ENCODE peak calls at places on chromosomes 1 and 21, in six cellular contexts. I is HEK293T; K is OCI-LY7; G is HT-29; Q is RCC 7860; B is CD4-positive, alpha-beta T cell. R is an unnamed sample.

GRCh38 chr1:105485207-105485606 is 1571.3 kb upstream of the PRMT6 start:
- DNase-seq in I (no peak), K (no peak), G (no peak), Q (peak; percentile 19), B (no peak), R (peak; percentile 12)

GRCh38 chr1:66258404-66259105 is 275.4 kb upstream of the SGIP1 start:
- DNase-seq in I (no peak), K (no peak), G (no peak), Q (no peak), B (no peak), R (no peak)

GRCh38 chr1:164709541-164710287 is 150.7 kb downstream of the PBX1 start:
- DNase-seq in I (no peak), K (no peak), G (no peak), Q (no peak), B (no peak), R (no peak)

GRCh38 chr1:49448200-49448599 is 575.6 kb downstream of the AGBL4 start:
- DNase-seq in I (no peak), K (no peak), G (no peak), Q (no peak), B (no peak), R (no peak)

GRCh38 chr1:1437904-1438376 is 2.5 kb downstream of the VWA1 start:
- DNase-seq in I (no peak), K (no peak), G (peak; percentile 91), Q (peak; percentile 76), B (no peak), R (peak; percentile 48)

GRCh38 chr1:165376041-165376810 is 19.7 kb upstream of the LMX1A start:
- DNase-seq in I (peak; percentile 37), K (no peak), G (peak; percentile 25), Q (peak; percentile 64), B (peak; percentile 18), R (peak; percentile 18)

GRCh38 chr1:205313681-205314308 is 7.8 kb downstream of the NUAK2 start:
- DNase-seq in I (no peak), K (peak; percentile 76), G (no peak), Q (no peak), B (peak; percentile 20), R (no peak)

GRCh38 chr21:14836950-14837349 is 227.8 kb downstream of the NRIP1 start:
- DNase-seq in I (no peak), K (no peak), G (no peak), Q (no peak), B (no peak), R (no peak)

GRCh38 chr1:66346873-66347272 is 187.1 kb upstream of the SGIP1 start:
- DNase-seq in I (no peak), K (no peak), G (no peak), Q (no peak), B (no peak), R (no peak)

GRCh38 chr1:201223852-201224670 is 33.4 kb downstream of the IGFN1 start:
- DNase-seq in I (no peak), K (no peak), G (no peak), Q (no peak), B (no peak), R (no peak)

GRCh38 chr1:157034137-157034800 is 11.3 kb downstream of the ARHGEF11 start:
- DNase-seq in I (no peak), K (no peak), G (no peak), Q (no peak), B (no peak), R (no peak)

GRCh38 chr1:242205622-242206489 is 207.0 kb upstream of the MAP1LC3C start:
- DNase-seq in I (no peak), K (no peak), G (no peak), Q (no peak), B (no peak), R (no peak)

GRCh38 chr1:8297245-8297644 is 20.7 kb upstream of the SLC45A1 start:
- DNase-seq in I (no peak), K (no peak), G (no peak), Q (no peak), B (no peak), R (no peak)

GRCh38 chr1:25140073-25140797 is 92.1 kb downstream of the SYF2 start:
- DNase-seq in I (no peak), K (no peak), G (no peak), Q (no peak), B (no peak), R (no peak)

GRCh38 chr1:11730429-11730861 is 5.5 kb upstream of the AGTRAP start:
- DNase-seq in I (no peak), K (peak; percentile 82), G (peak; percentile 47), Q (no peak), B (no peak), R (no peak)

GRCh38 chr21:35254006-35254751 is 205.1 kb upstream of the RUNX1 start:
- DNase-seq in I (no peak), K (no peak), G (no peak), Q (no peak), B (no peak), R (no peak)

GRCh38 chr21:39961251-39961650 is 94.0 kb downstream of the PCP4 start:
- DNase-seq in I (no peak), K (no peak), G (no peak), Q (peak; percentile 12), B (no peak), R (no peak)

GRCh38 chr1:206513312-206514111 is 6.2 kb downstream of the RASSF5 start:
- DNase-seq in I (no peak), K (no peak), G (peak; percentile 75), Q (no peak), B (no peak), R (no peak)

GRCh38 chr1:83606416-83606955 is 392.4 kb downstream of the TTLL7 start:
- DNase-seq in I (no peak), K (no peak), G (no peak), Q (no peak), B (no peak), R (no peak)

GRCh38 chr21:32226444-32226843 is 52.4 kb downstream of the MIS18A start:
- DNase-seq in I (no peak), K (no peak), G (no peak), Q (no peak), B (no peak), R (no peak)

GRCh38 chr1:183817576-183818288 is 12.8 kb downstream of the RGL1 start:
- DNase-seq in I (no peak), K (no peak), G (no peak), Q (no peak), B (no peak), R (no peak)

GRCh38 chr1:77350012-77350411 is 68.2 kb downstream of the AK5 start:
- DNase-seq in I (no peak), K (no peak), G (no peak), Q (no peak), B (no peak), R (no peak)

GRCh38 chr1:43309626-43310025 is 8.8 kb downstream of the TIE1 start:
- DNase-seq in I (no peak), K (no peak), G (no peak), Q (no peak), B (no peak), R (no peak)

GRCh38 chr1:159756397-159756796 is 24.4 kb upstream of the DUSP23 start:
- DNase-seq in I (no peak), K (no peak), G (no peak), Q (no peak), B (no peak), R (no peak)

GRCh38 chr1:116794804-116795481 is 40.7 kb downstream of the CD2 start:
- DNase-seq in I (no peak), K (peak; percentile 65), G (no peak), Q (no peak), B (no peak), R (no peak)

GRCh38 chr1:205587576-205587975 is 44.2 kb downstream of the ELK4 start:
- DNase-seq in I (no peak), K (no peak), G (no peak), Q (no peak), B (no peak), R (no peak)

GRCh38 chr21:42671778-42672593 is 18.6 kb downstream of the PDE9A start:
- DNase-seq in I (no peak), K (no peak), G (no peak), Q (peak; percentile 68), B (no peak), R (no peak)

GRCh38 chr1:30912913-30913652 is 4.5 kb upstream of the SDC3 start:
- DNase-seq in I (no peak), K (no peak), G (no peak), Q (no peak), B (no peak), R (no peak)